ENCODE peak calls at places on chromosomes 2 and 18, in seven cellular contexts. H, B, Q, L, U, Z and S are unnamed samples.
A peak's percentile ranks its signal among the peaks of the same experiment; 100 is the strongest.

GRCh38 chr2:100197643-100198153 is 55.3 kb upstream of the AFF3 start:
- DNase-seq in B (peak; percentile 55), H (peak; percentile 57), U (no peak), Q (peak; percentile 64), L (peak; percentile 80), Z (peak; percentile 36), S (no peak)

GRCh38 chr2:232568161-232568560 is 17.7 kb downstream of the EIF4E2 start:
- DNase-seq in Q (peak; percentile 31), Z (no peak), L (no peak), B (peak; percentile 80), H (peak; percentile 76), U (peak; percentile 48), S (peak; percentile 82)

GRCh38 chr2:26009567-26009963 is 24.3 kb upstream of the RAB10 start:
- DNase-seq in Z (no peak), L (no peak), H (no peak), B (no peak), U (no peak), Q (no peak), S (no peak)

GRCh38 chr2:204108301-204108700 is 171.7 kb downstream of the ICOS start:
- DNase-seq in Q (peak; percentile 16), H (peak; percentile 2), B (no peak), Z (peak; percentile 58), U (peak; percentile 3), L (no peak), S (no peak)

GRCh38 chr2:238523158-238524110 is 96.7 kb downstream of the ASB1 start:
- DNase-seq in Q (no peak), B (peak; percentile 79), L (no peak), U (no peak), Z (no peak), H (no peak), S (peak; percentile 69)

GRCh38 chr18:28404721-28405120 is 227.8 kb upstream of the CDH2 start:
- DNase-seq in Q (no peak), B (no peak), Z (no peak), H (no peak), U (no peak), L (no peak), S (no peak)

GRCh38 chr2:99354060-99354459 is 16.9 kb downstream of the EIF5B start:
- DNase-seq in B (no peak), Q (no peak), H (no peak), U (no peak), Z (no peak), L (no peak), S (no peak)

GRCh38 chr2:221429741-221430491 is 142.2 kb downstream of the EPHA4 start:
- DNase-seq in H (no peak), U (no peak), Q (peak; percentile 31), Z (no peak), B (no peak), L (peak; percentile 43), S (no peak)

GRCh38 chr2:39919511-39920317 is 140.7 kb upstream of the THUMPD2 start:
- DNase-seq in U (no peak), Q (no peak), H (no peak), L (no peak), B (no peak), Z (no peak), S (no peak)

GRCh38 chr2:96940991-96941775 is 45.2 kb downstream of the FAM178B start:
- DNase-seq in U (no peak), Z (no peak), Q (no peak), B (no peak), H (no peak), L (no peak), S (no peak)

GRCh38 chr2:71545572-71546274 is 92.4 kb downstream of the DYSF start:
- DNase-seq in L (no peak), U (peak; percentile 57), H (peak; percentile 54), B (no peak), Q (peak; percentile 55), Z (peak; percentile 48), S (no peak)

GRCh38 chr2:85998071-85998991 is 107.4 kb downstream of the POLR1A start:
- DNase-seq in Z (no peak), L (no peak), U (no peak), H (peak; percentile 45), B (peak; percentile 59), Q (peak; percentile 39), S (no peak)

GRCh38 chr2:85997016-85997970 is 108.4 kb downstream of the POLR1A start:
- DNase-seq in H (no peak), L (no peak), U (no peak), Q (no peak), B (no peak), Z (no peak), S (no peak)

GRCh38 chr2:85994897-85995647 is 106.3 kb upstream of the ST3GAL5 start:
- DNase-seq in B (no peak), H (no peak), L (no peak), Z (no peak), Q (no peak), U (no peak), S (no peak)

GRCh38 chr2:85995648-85996529 is 107.1 kb upstream of the ST3GAL5 start:
- DNase-seq in Q (no peak), B (no peak), H (no peak), U (no peak), Z (no peak), L (no peak), S (no peak)

GRCh38 chr2:85996591-85996990 is 107.8 kb upstream of the ST3GAL5 start:
- DNase-seq in Z (no peak), B (no peak), H (no peak), L (no peak), Q (no peak), U (no peak), S (no peak)
- H3K4me3 ChIP-seq in Z (no peak overlapping the region), B (no peak overlapping the region), H (no peak overlapping the region), L (no peak overlapping the region), Q (no peak overlapping the region), U (no peak overlapping the region), S (no peak overlapping the region)

DNA sequence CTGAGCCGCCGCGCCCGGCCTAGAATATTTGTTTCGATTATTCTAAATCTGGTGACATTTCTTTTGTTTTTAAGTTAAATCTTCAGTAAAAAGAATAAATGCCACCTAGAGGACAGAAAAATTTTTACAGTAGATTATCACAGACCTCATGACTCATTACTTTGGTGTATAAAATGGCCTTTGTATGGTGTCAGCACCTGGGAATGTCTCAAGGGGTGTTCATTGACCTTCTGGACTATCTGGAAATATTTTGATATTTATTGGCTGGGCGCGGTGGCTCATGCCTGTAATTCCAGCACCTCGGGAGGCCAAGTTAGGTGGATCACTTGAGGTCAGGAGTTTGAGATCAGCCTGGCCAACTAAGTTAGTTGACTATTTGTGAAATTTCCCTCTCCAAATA is 30.3 kb upstream of the SLC30A6 start:
- DNase-seq in U (peak; percentile 79), H (peak; percentile 72), Z (no peak), B (peak; percentile 74), Q (no peak), L (no peak), S (peak; percentile 42)
- TF ChIP-seq CTCF in U (peak; percentile 47), H (peak; percentile 44), Z (no peak), B (peak; percentile 33), Q (peak; percentile 29), L (no peak), S (peak; percentile 9)

GRCh38 chr2:106160786-106161261 is 33.3 kb downstream of the UXS1 start:
- DNase-seq in B (no peak), L (no peak), U (no peak), Q (no peak), H (no peak), Z (no peak), S (no peak)

GRCh38 chr2:106158131-106158530 is 36.0 kb downstream of the UXS1 start:
- DNase-seq in L (no peak), B (no peak), U (no peak), Q (no peak), H (no peak), Z (no peak), S (no peak)

GRCh38 chr2:106161938-106162814 is 31.9 kb downstream of the UXS1 start:
- DNase-seq in Z (no peak), H (no peak), U (peak; percentile 75), Q (no peak), B (no peak), L (peak; percentile 38), S (no peak)

GRCh38 chr2:106158871-106159270 is 35.2 kb downstream of the UXS1 start:
- DNase-seq in Q (no peak), Z (no peak), U (no peak), H (no peak), B (no peak), L (no peak), S (no peak)

GRCh38 chr2:106159867-106160785 is 34.0 kb downstream of the UXS1 start:
- DNase-seq in B (no peak), Q (no peak), L (no peak), U (no peak), Z (no peak), H (no peak), S (no peak)
- H3K4me3 ChIP-seq in B (no peak overlapping the region), Q (no peak overlapping the region), L (peak overlapping the region; percentile 14), U (no peak overlapping the region), Z (no peak overlapping the region), H (no peak overlapping the region), S (no peak overlapping the region)

GRCh38 chr2:2703127-2703526 is 372.1 kb upstream of the MYT1L start:
- DNase-seq in B (no peak), Z (no peak), U (no peak), L (no peak), H (no peak), Q (no peak), S (no peak)
- TF ChIP-seq CTCF in B (no peak), Z (no peak), U (no peak), L (no peak), H (no peak), Q (no peak), S (no peak)

GRCh38 chr18:35084494-35085449 is 43.6 kb downstream of the MAPRE2 start:
- DNase-seq in H (no peak), B (no peak), L (no peak), Z (no peak), U (no peak), Q (no peak), S (no peak)
- H3K4me3 ChIP-seq in H (no peak overlapping the region), B (no peak overlapping the region), L (no peak overlapping the region), Z (no peak overlapping the region), U (no peak overlapping the region), Q (no peak overlapping the region), S (no peak overlapping the region)

GRCh38 chr2:195312662-195313061 is 344.4 kb upstream of the SLC39A10 start:
- DNase-seq in L (no peak), H (no peak), Q (no peak), B (no peak), U (no peak), Z (no peak), S (no peak)
- TF ChIP-seq CTCF in L (no peak), H (no peak), Q (no peak), B (no peak), U (no peak), Z (peak; percentile 15), S (no peak)

GRCh38 chr18:79637921-79638855 is 41.4 kb upstream of the CTDP1 start:
- DNase-seq in H (no peak), U (no peak), Q (no peak), L (no peak), B (no peak), Z (no peak), S (no peak)
- H3K4me3 ChIP-seq in H (no peak overlapping the region), U (no peak overlapping the region), Q (no peak overlapping the region), L (no peak overlapping the region), B (no peak overlapping the region), Z (no peak overlapping the region), S (no peak overlapping the region)